ENCODE peak calls at places on chromosome 2, in ten cellular contexts. M is heart left ventricle; O is left ventricle myocardium inferior; C is Panc1; D is CD4-positive, alpha-beta T cell; W is breast epithelium; H is RWPE2; P is OCI-LY7; Y is K562; F is brain microvascular endothelial cell. T is an unnamed sample.

GRCh38 chr2:221610675-221611074 is 38.6 kb upstream of the EPHA4 start:
- DNase-seq in M (no peak), O (no peak), C (no peak), D (no peak), W (no peak), H (no peak), P (no peak), Y (no peak), F (no peak), T (no peak)

GRCh38 chr2:239830718-239831271 is 194.3 kb downstream of the NDUFA10 start:
- DNase-seq in M (peak; percentile 51), O (peak; percentile 10), C (no peak), D (no peak), W (peak; percentile 13), H (no peak), P (no peak), Y (no peak), F (no peak), T (no peak)

GRCh38 chr2:205546417-205546816 is 135.9 kb upstream of the NRP2 start:
- DNase-seq in M (no peak), O (no peak), C (no peak), D (no peak), W (no peak), H (no peak), P (no peak), Y (no peak), F (no peak), T (no peak)

GRCh38 chr2:233882353-233882752 is 14.2 kb upstream of the MSL3B start:
- DNase-seq in M (no peak), O (no peak), C (no peak), D (no peak), W (no peak), H (no peak), P (no peak), Y (no peak), F (no peak), T (no peak)

GRCh38 chr2:26222976-26223375 is 21.5 kb downstream of the HADHA start:
- DNase-seq in M (no peak), O (no peak), C (no peak), D (no peak), W (no peak), H (no peak), P (no peak), Y (no peak), F (no peak), T (no peak)

GRCh38 chr2:45505138-45505537 is 105.9 kb downstream of the SRBD1 start:
- DNase-seq in M (no peak), O (no peak), C (no peak), D (no peak), W (no peak), H (no peak), P (no peak), Y (no peak), F (no peak), T (no peak)

GRCh38 chr2:41913921-41914609 is 133.8 kb upstream of the PKDCC start:
- DNase-seq in M (no peak), O (no peak), C (no peak), D (no peak), W (no peak), H (no peak), P (no peak), Y (no peak), F (no peak), T (no peak)

GRCh38 chr2:45276914-45277313 is 267.7 kb upstream of the SIX2 start:
- DNase-seq in M (no peak), O (no peak), C (no peak), D (no peak), W (no peak), H (no peak), P (no peak), Y (no peak), F (peak; percentile 18), T (no peak)

DNA sequence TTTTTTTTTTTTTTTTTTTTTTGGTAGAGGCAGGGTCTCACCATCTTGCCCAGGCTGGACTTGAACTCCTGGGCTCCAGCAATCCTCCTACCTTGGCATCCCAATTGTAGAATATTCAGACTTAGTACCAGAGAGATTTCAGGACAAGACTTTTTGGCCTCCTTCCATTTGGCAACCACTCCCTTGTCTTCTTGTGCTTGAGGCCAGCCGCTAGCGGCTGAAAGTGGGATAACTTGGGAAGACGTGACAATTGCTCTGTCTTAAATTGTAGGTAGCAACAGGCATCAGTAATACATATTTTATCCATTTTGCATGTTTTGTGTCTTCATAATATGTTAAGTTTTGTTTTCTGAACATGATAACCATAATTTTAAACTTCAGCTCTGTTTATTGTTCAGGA is 53.3 kb upstream of the TTN start:
- DNase-seq in M (no peak), O (no peak), C (no peak), D (no peak), W (no peak), H (no peak), P (no peak), Y (no peak), F (no peak), T (no peak)
- TF ChIP-seq CTCF in M (peak; percentile 54), O (peak; percentile 71), C (no peak), D (no peak), W (no peak), H (no peak), P (no peak), Y (no peak), F (peak; percentile 29), T (no peak)

GRCh38 chr2:190575263-190575662 is 40.7 kb upstream of the NEMP2 start:
- DNase-seq in M (no peak), O (no peak), C (no peak), D (no peak), W (no peak), H (no peak), P (no peak), Y (no peak), F (no peak), T (no peak)

GRCh38 chr2:190579945-190580866 is 45.7 kb upstream of the NEMP2 start:
- DNase-seq in M (no peak), O (no peak), C (no peak), D (no peak), W (no peak), H (no peak), P (no peak), Y (no peak), F (no peak), T (no peak)

GRCh38 chr2:190576565-190576964 is 42.0 kb upstream of the NEMP2 start:
- DNase-seq in M (no peak), O (no peak), C (no peak), D (no peak), W (no peak), H (no peak), P (no peak), Y (no peak), F (peak; percentile 51), T (peak; percentile 22)

GRCh38 chr2:190579058-190579410 is 44.5 kb upstream of the NEMP2 start:
- DNase-seq in M (no peak), O (no peak), C (no peak), D (no peak), W (no peak), H (no peak), P (no peak), Y (no peak), F (no peak), T (no peak)

GRCh38 chr2:190578158-190579057 is 43.9 kb upstream of the NEMP2 start:
- DNase-seq in M (no peak), O (no peak), C (no peak), D (no peak), W (no peak), H (peak; percentile 71), P (no peak), Y (peak; percentile 27), F (peak; percentile 35), T (peak; percentile 85)
- H3K27ac ChIP-seq in M (peak overlapping the region; percentile 59), O (peak overlapping the region; percentile 73), C (no peak overlapping the region), D (no peak overlapping the region), W (no peak overlapping the region), H (peak overlapping the region; percentile 86), P (no peak overlapping the region), Y (peak overlapping the region; percentile 54), F (no peak overlapping the region), T (peak overlapping the region; percentile 96)

GRCh38 chr2:78351208-78351607 is 674.3 kb upstream of the REG3G start:
- DNase-seq in M (no peak), O (no peak), C (no peak), D (no peak), W (no peak), H (no peak), P (peak; percentile 35), Y (no peak), F (no peak), T (peak; percentile 13)
- TF ChIP-seq CTCF in M (peak; percentile 11), O (no peak), C (peak; percentile 17), D (no peak), W (no peak), H (peak; percentile 57), P (peak; percentile 73), Y (no peak), F (no peak), T (peak; percentile 17)

GRCh38 chr2:37928377-37928776 is 3.3 kb downstream of the RMDN2 start:
- DNase-seq in M (no peak), O (no peak), C (no peak), D (no peak), W (no peak), H (no peak), P (no peak), Y (no peak), F (no peak), T (no peak)
- H3K27ac ChIP-seq in M (no peak overlapping the region), O (no peak overlapping the region), C (no peak overlapping the region), D (no peak overlapping the region), W (no peak overlapping the region), H (no peak overlapping the region), P (no peak overlapping the region), Y (no peak overlapping the region), F (no peak overlapping the region), T (no peak overlapping the region)

DNA sequence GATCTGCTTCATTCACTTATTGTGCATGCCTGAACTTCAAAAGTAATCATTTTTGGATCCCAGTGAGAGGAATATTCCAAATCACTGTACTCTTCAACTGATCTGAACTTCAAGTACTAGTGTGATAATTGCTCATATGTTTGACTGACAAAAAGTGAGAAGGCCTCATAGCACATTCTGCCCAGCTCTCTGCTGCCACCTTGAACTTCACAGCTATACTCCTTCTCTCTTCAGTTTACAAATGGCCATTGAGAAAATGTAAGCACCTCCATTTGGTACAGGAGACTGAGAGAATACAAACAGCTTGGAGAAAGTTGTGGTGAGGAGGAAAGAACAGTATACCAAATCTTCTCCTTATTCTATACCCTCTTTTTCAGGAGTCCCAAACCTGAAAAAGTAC is 946.0 kb upstream of the CHAC2 start:
- DNase-seq in M (no peak), O (no peak), C (no peak), D (no peak), W (no peak), H (no peak), P (no peak), Y (no peak), F (no peak), T (no peak)
- TF ChIP-seq CTCF in M (no peak), O (no peak), C (peak; percentile 21), D (no peak), W (no peak), H (peak; percentile 30), P (peak; percentile 42), Y (no peak), F (peak; percentile 54), T (no peak)

GRCh38 chr2:85956647-85957039 is 67.9 kb upstream of the ST3GAL5 start:
- DNase-seq in M (no peak), O (no peak), C (no peak), D (no peak), W (no peak), H (no peak), P (no peak), Y (no peak), F (no peak), T (no peak)
- H3K27ac ChIP-seq in M (no peak overlapping the region), O (no peak overlapping the region), C (no peak overlapping the region), D (no peak overlapping the region), W (no peak overlapping the region), H (peak overlapping the region; percentile 20), P (no peak overlapping the region), Y (no peak overlapping the region), F (no peak overlapping the region), T (no peak overlapping the region)

T was measured in RWPE1.